ENCODE peak calls at places on chromosome 16, in nine cellular contexts. J is heart right ventricle, Q is brain microvascular endothelial cell, A is SJSA1, Y is heart left ventricle, Z is colonic mucosa, G is SK-N-MC, O is substantia nigra, S is OCI-LY7. R is an unnamed sample.

GRCh38 chr16:28496844-28497243 is 2.4 kb downstream of the APOBR start:
- DNase-seq in J (no peak), Q (no peak), A (no peak), Y (no peak), Z (no peak), G (no peak), O (no peak), S (no peak), R (no peak)

GRCh38 chr16:9849697-9850245 is 332.5 kb downstream of the GRIN2A start:
- DNase-seq in J (no peak), Q (no peak), A (no peak), Y (no peak), Z (no peak), G (no peak), O (no peak), S (no peak), R (no peak)

GRCh38 chr16:80615751-80616150 is 75.0 kb downstream of the DYNLRB2 start:
- DNase-seq in J (no peak), Q (no peak), A (no peak), Y (no peak), Z (no peak), G (no peak), O (no peak), S (no peak), R (no peak)

GRCh38 chr16:22797551-22797950 is 16.4 kb upstream of the HS3ST2 start:
- DNase-seq in J (no peak), Q (no peak), A (no peak), Y (no peak), Z (no peak), G (no peak), O (no peak), S (no peak), R (no peak)

GRCh38 chr16:26735521-26735920 is 331.2 kb upstream of the C16orf82 start:
- DNase-seq in J (no peak), Q (no peak), A (no peak), Y (no peak), Z (no peak), G (no peak), O (no peak), S (no peak), R (no peak)

GRCh38 chr16:50308237-50308965 is 42.0 kb downstream of the ADCY7 start:
- DNase-seq in J (no peak), Q (no peak), A (peak), Y (no peak), Z (no peak), G (no peak), O (no peak), S (no peak), R (no peak)

GRCh38 chr16:12229759-12230594 is 253.4 kb downstream of the SNX29 start:
- DNase-seq in J (no peak), Q (peak), A (peak), Y (no peak), Z (no peak), G (no peak), O (no peak), S (peak), R (peak)

GRCh38 chr16:30949655-30950515 is 1.0 kb downstream of the ORAI3 start:
- DNase-seq in J (peak), Q (peak), A (peak), Y (peak), Z (peak), G (no peak), O (peak), S (peak), R (no peak)

GRCh38 chr16:75494696-75495601 is at the start of gene CHST6:
- DNase-seq in J (peak), Q (peak), A (peak), Y (peak), Z (peak), G (no peak), O (peak), S (no peak), R (no peak)

GRCh38 chr16:48956620-48957019 is 325.0 kb downstream of the CBLN1 start:
- DNase-seq in J (no peak), Q (no peak), A (no peak), Y (no peak), Z (no peak), G (no peak), O (no peak), S (no peak), R (no peak)

GRCh38 chr16:86768231-86768791 is 190.0 kb downstream of the FOXL1 start:
- DNase-seq in J (no peak), Q (no peak), A (no peak), Y (no peak), Z (no peak), G (no peak), O (no peak), S (no peak), R (no peak)

GRCh38 chr16:50688867-50689266 is 4.5 kb upstream of the NOD2 start:
- DNase-seq in J (no peak), Q (no peak), A (no peak), Y (no peak), Z (no peak), G (no peak), O (no peak), S (no peak), R (no peak)

GRCh38 chr16:3283525-3284447 is 495 bp downstream of the ZNF263 start:
- DNase-seq in J (peak), Q (no peak), A (no peak), Y (peak), Z (no peak), G (no peak), O (no peak), S (no peak), R (no peak)

GRCh38 chr16:86099326-86099725 is 200.4 kb downstream of the IRF8 start:
- DNase-seq in J (no peak), Q (no peak), A (no peak), Y (no peak), Z (no peak), G (no peak), O (no peak), S (no peak), R (no peak)

DNA sequence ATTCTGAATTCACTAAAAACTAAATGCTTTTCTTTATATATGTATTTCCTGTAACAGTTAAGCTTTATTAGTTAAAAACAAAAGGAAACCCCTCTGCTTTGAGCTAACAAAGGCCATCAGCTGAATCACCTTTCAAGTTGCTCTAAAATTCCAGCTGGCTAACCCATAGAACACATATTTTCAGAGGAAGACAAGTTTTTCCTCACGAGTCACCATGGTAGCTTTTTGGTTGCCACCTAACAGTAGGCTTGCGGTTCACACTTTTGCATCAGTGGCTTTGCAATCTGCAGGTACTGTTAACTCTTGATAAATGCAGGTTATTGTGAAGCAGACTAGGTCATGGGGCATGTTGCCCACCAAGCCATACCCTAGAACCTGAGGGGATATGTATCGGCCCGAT is 57.6 kb upstream of the IRX5 start:
- DNase-seq in J (no peak), Q (no peak), A (no peak), Y (no peak), Z (no peak), G (no peak), O (no peak), S (no peak), R (no peak)
- H3K27ac ChIP-seq in J (no peak), Q (no peak), A (no peak), Y (no peak), Z (no peak), G (no peak), O (no peak), S (no peak), R (no peak)

DNA sequence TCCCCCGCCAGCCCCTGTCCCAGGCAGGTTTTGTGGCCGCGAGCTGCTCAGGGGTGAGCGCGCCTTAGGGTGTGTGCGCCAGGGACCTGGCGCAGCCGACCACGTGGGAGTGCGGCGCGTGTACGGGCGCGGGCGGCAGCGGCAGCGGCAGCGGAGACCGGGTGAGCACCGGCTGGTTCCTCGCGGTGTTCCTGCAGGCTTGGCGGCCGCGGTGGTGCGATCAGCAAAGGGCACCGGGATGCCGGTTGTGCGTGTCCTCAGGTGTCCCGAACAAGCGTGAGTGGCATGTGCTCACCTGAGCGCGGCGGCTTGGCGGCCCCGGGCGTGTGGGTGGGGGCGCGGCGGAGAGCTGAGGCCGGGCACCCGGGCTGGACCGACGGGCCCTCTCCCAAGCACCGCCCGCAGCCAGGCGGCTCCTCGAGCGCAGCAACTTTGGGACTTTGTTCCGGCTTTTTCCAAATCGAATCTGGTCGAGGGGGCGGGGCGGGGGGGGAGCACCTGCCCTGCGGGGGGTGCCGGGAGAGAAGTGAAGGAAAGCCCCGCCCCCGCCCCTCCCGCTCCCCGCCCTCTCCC is 331 bp upstream of the HSD11B2 start:
- DNase-seq in J (no peak), Q (no peak), A (no peak), Y (no peak), Z (peak), G (no peak), O (no peak), S (peak), R (no peak)
- H3K27ac ChIP-seq in J (no peak), Q (no peak), A (no peak), Y (no peak), Z (peak), G (no peak), O (no peak), S (no peak), R (no peak)

GRCh38 chr16:63690267-63690666 is 1431.6 kb downstream of the CDH11 start:
- DNase-seq in J (no peak), Q (no peak), A (no peak), Y (no peak), Z (no peak), G (no peak), O (no peak), S (no peak), R (no peak)
- H3K27ac ChIP-seq in J (no peak), Q (no peak), A (no peak), Y (no peak), Z (no peak), G (no peak), O (no peak), S (no peak), R (no peak)

GRCh38 chr16:61412562-61412961 is 623.7 kb downstream of the CDH8 start:
- DNase-seq in J (no peak), Q (no peak), A (no peak), Y (no peak), Z (no peak), G (no peak), O (no peak), S (no peak), R (no peak)
- H3K27ac ChIP-seq in J (no peak), Q (no peak), A (no peak), Y (no peak), Z (no peak), G (no peak), O (no peak), S (no peak), R (no peak)

GRCh38 chr16:11101283-11101682 is 154.7 kb downstream of the SOCS1 start:
- DNase-seq in J (no peak), Q (no peak), A (no peak), Y (no peak), Z (no peak), G (no peak), O (no peak), S (no peak), R (no peak)
- H3K27ac ChIP-seq in J (peak), Q (peak), A (no peak), Y (peak), Z (peak), G (no peak), O (no peak), S (no peak), R (peak)

DNA sequence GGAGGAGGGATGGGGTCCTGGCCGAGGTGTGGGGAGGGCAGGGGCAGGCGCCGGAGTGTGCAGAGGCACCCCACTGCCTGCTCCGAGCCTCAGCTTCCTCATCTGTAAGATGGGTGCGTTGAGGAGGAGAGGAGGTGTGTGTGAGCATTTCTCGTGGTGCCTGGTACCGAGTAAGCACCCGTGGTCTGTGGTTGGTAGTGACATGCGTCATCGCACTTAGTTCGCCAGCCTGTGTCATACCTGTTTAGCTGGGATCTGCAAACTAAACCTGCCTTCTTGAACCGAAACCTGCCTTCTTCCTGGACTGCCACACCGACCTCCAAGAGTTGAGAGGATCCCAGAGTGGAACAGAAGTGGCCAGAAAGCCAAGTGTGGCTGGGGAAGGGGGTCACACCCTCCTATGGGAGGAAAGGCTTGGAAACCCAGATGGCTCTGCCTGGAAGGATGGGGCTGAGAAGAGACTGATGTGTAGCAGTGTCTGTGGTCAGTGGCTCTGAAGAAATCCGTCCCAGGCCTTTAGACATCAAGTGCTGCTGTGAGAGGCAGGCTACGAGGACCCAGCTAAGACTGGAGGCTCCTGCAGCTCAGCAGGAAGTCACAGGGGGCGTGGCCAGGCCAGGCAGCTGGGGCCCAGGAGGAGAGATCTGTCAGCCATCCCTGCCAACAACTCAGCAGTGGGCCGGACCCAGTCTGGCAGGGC is 162.6 kb upstream of the PLCG2 start:
- DNase-seq in J (peak), Q (peak), A (no peak), Y (peak), Z (peak), G (no peak), O (peak), S (peak), R (no peak)
- H3K27ac ChIP-seq in J (no peak), Q (no peak), A (no peak), Y (no peak), Z (peak), G (no peak), O (peak), S (no peak), R (peak)

GRCh38 chr16:84732674-84733352 is 33.0 kb downstream of the USP10 start:
- DNase-seq in J (no peak), Q (no peak), A (no peak), Y (no peak), Z (peak), G (no peak), O (no peak), S (no peak), R (no peak)
- H3K27ac ChIP-seq in J (no peak), Q (peak), A (peak), Y (no peak), Z (peak), G (peak), O (no peak), S (no peak), R (no peak)

GRCh38 chr16:67213197-67214019 is 13.5 kb upstream of the TMEM208 start:
- DNase-seq in J (no peak), Q (no peak), A (no peak), Y (no peak), Z (no peak), G (no peak), O (no peak), S (no peak), R (no peak)
- H3K27ac ChIP-seq in J (no peak), Q (no peak), A (no peak), Y (no peak), Z (no peak), G (no peak), O (no peak), S (no peak), R (no peak)

GRCh38 chr16:57144027-57144426 is 41.8 kb downstream of the PSME3IP1 start:
- DNase-seq in J (no peak), Q (no peak), A (no peak), Y (no peak), Z (no peak), G (no peak), O (no peak), S (no peak), R (no peak)
- H3K27ac ChIP-seq in J (peak), Q (no peak), A (no peak), Y (peak), Z (no peak), G (no peak), O (peak), S (no peak), R (no peak)